ENCODE peak calls at places on chromosome 7, in ten cellular contexts. L, Y, N, D, H, X, R, K, Z and G are unnamed samples. For H3K9me3, the result is how much of the 10 kb centered on the place peaks cover.

GRCh38 chr7:105935250-105935649 is 27.8 kb upstream of the CDHR3 start:
- DNase-seq in N (no peak), Z (no peak), L (no peak), Y (peak), X (no peak), D (no peak), H (no peak), R (no peak), K (peak), G (no peak)

GRCh38 chr7:25073451-25073850 is 51.6 kb downstream of the CYCS start:
- DNase-seq in K (no peak), Z (peak), D (peak), X (no peak), R (peak), L (peak), H (no peak), Y (peak), N (no peak), G (no peak)

GRCh38 chr7:69349291-69349690 is 249.0 kb upstream of the AUTS2 start:
- DNase-seq in Y (no peak), X (no peak), K (no peak), L (no peak), R (no peak), Z (no peak), N (no peak), D (no peak), H (no peak), G (no peak)

GRCh38 chr7:144027070-144027469 is 21.7 kb upstream of the OR2A5 start:
- DNase-seq in H (no peak), D (no peak), Y (no peak), L (peak), R (peak), X (no peak), Z (peak), K (peak), N (no peak), G (no peak)

GRCh38 chr7:138006106-138006505 is 4.2 kb upstream of the CREB3L2 start:
- DNase-seq in L (no peak), X (no peak), R (no peak), H (no peak), Z (no peak), N (no peak), Y (no peak), D (no peak), K (no peak), G (no peak)

GRCh38 chr7:151409555-151410404 is at the start of gene WDR86:
- DNase-seq in X (no peak), K (no peak), N (no peak), L (peak), R (no peak), Y (no peak), D (no peak), Z (peak), H (no peak), G (peak)

GRCh38 chr7:130721486-130722277 is 12.3 kb downstream of the KLF14 start:
- DNase-seq in N (peak), L (peak), Y (peak), X (no peak), R (peak), K (peak), H (peak), D (peak), Z (peak), G (no peak)

GRCh38 chr7:34224259-34224658 is 318.9 kb downstream of the BMPER start:
- DNase-seq in R (no peak), Z (no peak), H (no peak), K (no peak), D (no peak), Y (no peak), L (no peak), X (no peak), N (no peak), G (no peak)

GRCh38 chr7:95999481-95999880 is 227.1 kb downstream of the DYNC1I1 start:
- DNase-seq in L (no peak), N (no peak), H (no peak), Y (no peak), K (no peak), X (no peak), D (no peak), Z (no peak), R (no peak), G (no peak)

GRCh38 chr7:45563804-45564461 is 10.2 kb upstream of the ADCY1 start:
- DNase-seq in X (no peak), H (no peak), N (no peak), K (no peak), R (no peak), Z (no peak), L (no peak), Y (no peak), D (no peak), G (no peak)

GRCh38 chr7:6430271-6430940 is 17.3 kb downstream of the DAGLB start:
- DNase-seq in K (no peak), D (peak), Y (no peak), L (peak), R (no peak), Z (no peak), X (no peak), H (no peak), N (no peak), G (no peak)

GRCh38 chr7:143519411-143520131 is 41.9 kb downstream of the TAS2R41 start:
- DNase-seq in Z (no peak), H (no peak), N (no peak), D (peak), R (peak), Y (no peak), L (peak), K (no peak), X (no peak), G (no peak)

GRCh38 chr7:11252011-11252607 is 278.4 kb downstream of the PHF14 start:
- DNase-seq in X (no peak), N (no peak), D (no peak), R (no peak), K (no peak), H (no peak), Y (no peak), L (no peak), Z (no peak), G (no peak)

GRCh38 chr7:15461576-15461975 is 100.2 kb downstream of the AGMO start:
- DNase-seq in N (no peak), R (peak), H (no peak), Y (no peak), Z (peak), X (no peak), K (no peak), D (peak), L (peak), G (no peak)

GRCh38 chr7:155797262-155798250 is 14.7 kb downstream of the SHH start:
- DNase-seq in Z (no peak), X (no peak), D (no peak), L (no peak), K (no peak), R (no peak), Y (no peak), H (no peak), N (no peak), G (no peak)

GRCh38 chr7:128893251-128894100 is 17.0 kb downstream of the KCP start:
- DNase-seq in Y (no peak), X (no peak), K (peak), D (no peak), L (no peak), R (no peak), N (no peak), H (no peak), Z (no peak), G (no peak)

GRCh38 chr7:106457678-106458077 is 172.9 kb upstream of the NAMPT start:
- DNase-seq in D (no peak), Y (no peak), R (no peak), H (no peak), X (no peak), L (no peak), K (no peak), N (no peak), Z (no peak), G (no peak)

GRCh38 chr7:64521409-64521984 is 41.4 kb downstream of the ZNF680 start:
- DNase-seq in L (no peak), Z (no peak), X (no peak), D (no peak), R (no peak), N (no peak), K (no peak), Y (no peak), H (no peak), G (no peak)
- H3K9me3 ChIP-seq in L (under half), Z (under half), X (under half), D (under half), R (under half), N (under half), K (under half), Y (half or more), H (half or more), G (under half)

GRCh38 chr7:98551541-98552273 is 65.4 kb upstream of the NPTX2 start:
- DNase-seq in R (no peak), H (no peak), X (no peak), K (peak), Y (no peak), N (no peak), Z (peak), L (no peak), D (no peak), G (no peak)
- H3K9me3 ChIP-seq in R (under half), H (under half), X (under half), K (under half), Y (under half), N (under half), Z (under half), L (under half), D (under half), G (under half)

DNA sequence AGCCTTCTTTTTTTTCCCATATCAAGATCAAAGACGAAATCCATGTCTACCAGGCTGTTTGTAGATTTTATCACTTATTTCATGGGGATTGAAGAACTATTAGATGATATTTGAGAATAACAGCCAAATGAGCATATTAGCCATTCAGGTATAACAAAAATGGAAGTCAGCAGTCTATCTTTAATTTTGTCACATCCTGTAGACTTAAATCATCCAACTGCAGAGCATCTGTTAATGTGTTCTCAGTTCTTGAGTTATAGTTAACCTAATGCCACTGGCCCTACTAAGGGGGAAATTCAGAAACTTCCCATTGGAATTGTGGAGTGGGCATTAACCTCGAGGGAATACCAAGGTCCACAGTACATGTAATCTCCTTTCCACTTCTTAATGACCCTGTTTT is 380.1 kb downstream of the CNTNAP2 start:
- DNase-seq in N (no peak), L (no peak), X (no peak), K (no peak), H (no peak), Z (no peak), R (no peak), Y (no peak), D (no peak), G (no peak)
- H3K9me3 ChIP-seq in N (under half), L (under half), X (under half), K (under half), H (under half), Z (under half), R (under half), Y (under half), D (under half), G (under half)

GRCh38 chr7:76356115-76356514 is 2.7 kb downstream of the YWHAG start:
- DNase-seq in Y (no peak), R (no peak), D (no peak), N (no peak), X (no peak), H (no peak), L (no peak), K (no peak), Z (no peak), G (no peak)
- H3K9me3 ChIP-seq in Y (under half), R (under half), D (under half), N (under half), X (under half), H (under half), L (under half), K (under half), Z (under half), G (under half)

DNA sequence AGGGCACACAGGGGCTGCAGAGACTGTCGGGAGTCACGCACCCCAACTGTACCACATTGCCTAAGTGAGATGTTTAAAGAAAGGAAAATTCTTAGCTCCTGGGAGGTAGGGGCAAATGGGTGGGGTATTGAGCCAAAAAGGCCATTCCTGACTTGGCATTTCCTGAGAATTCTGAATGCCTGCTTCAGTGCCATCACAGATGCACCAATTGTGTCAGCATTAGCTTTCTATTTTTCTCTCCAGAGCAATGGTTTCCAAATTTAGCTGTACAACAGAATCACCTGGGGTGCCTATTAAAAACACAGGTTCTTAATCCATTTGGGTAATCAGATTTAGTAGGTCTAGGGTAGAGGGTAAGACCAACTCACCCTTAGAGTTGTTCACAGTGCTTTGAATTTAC is 43.1 kb downstream of the LSMEM1 start:
- DNase-seq in R (no peak), L (no peak), Y (no peak), D (no peak), H (no peak), X (no peak), Z (no peak), K (no peak), N (no peak), G (no peak)
- H3K9me3 ChIP-seq in R (under half), L (under half), Y (under half), D (under half), H (under half), X (under half), Z (under half), K (under half), N (under half), G (under half)

DNA sequence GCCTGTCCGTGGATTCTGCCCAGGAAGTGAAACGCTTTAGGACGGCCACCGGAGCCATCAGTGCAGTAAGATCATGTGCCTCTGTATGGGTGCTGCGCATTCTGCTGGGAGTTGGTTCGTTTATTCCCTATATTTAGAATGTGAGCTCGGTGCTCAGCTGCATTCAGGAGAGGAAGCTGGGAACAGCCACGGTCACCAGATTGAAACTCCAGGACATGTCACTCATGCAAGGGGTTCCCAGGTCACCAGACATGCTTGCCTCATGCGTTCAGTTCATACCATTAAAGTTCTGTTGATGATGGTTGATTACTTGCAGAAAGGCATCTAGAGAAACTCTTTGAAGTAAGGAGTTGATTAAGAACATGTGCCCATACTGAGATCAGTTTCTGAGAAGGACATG is 78.1 kb downstream of the TRRAP start:
- DNase-seq in R (no peak), X (no peak), Y (no peak), K (no peak), H (no peak), D (no peak), N (no peak), Z (no peak), L (no peak), G (no peak)
- H3K9me3 ChIP-seq in R (under half), X (under half), Y (under half), K (under half), H (under half), D (under half), N (under half), Z (under half), L (under half), G (under half)

GRCh38 chr7:258476-259190 is 31.3 kb upstream of the FOXL3 start:
- DNase-seq in L (no peak), N (no peak), K (no peak), X (no peak), R (no peak), D (no peak), H (peak), Y (no peak), Z (no peak), G (no peak)
- H3K9me3 ChIP-seq in L (under half), N (under half), K (under half), X (under half), R (under half), D (under half), H (under half), Y (under half), Z (under half), G (under half)

GRCh38 chr7:14199336-14199735 is 209.9 kb upstream of the ETV1 start:
- DNase-seq in K (no peak), Y (no peak), L (no peak), H (no peak), D (no peak), Z (no peak), R (no peak), X (no peak), N (no peak), G (no peak)
- H3K9me3 ChIP-seq in K (under half), Y (under half), L (under half), H (under half), D (under half), Z (under half), R (under half), X (under half), N (under half), G (under half)

GRCh38 chr7:153902857-153903256 is 149.3 kb upstream of the DPP6 start:
- DNase-seq in Y (no peak), X (no peak), R (no peak), N (no peak), Z (no peak), K (no peak), D (no peak), H (no peak), L (no peak), G (no peak)
- H3K9me3 ChIP-seq in Y (under half), X (under half), R (under half), N (under half), Z (under half), K (under half), D (under half), H (under half), L (under half), G (under half)

GRCh38 chr7:158175779-158176178 is 411.8 kb downstream of the PTPRN2 start:
- DNase-seq in X (no peak), K (no peak), Y (no peak), D (no peak), N (no peak), R (no peak), L (no peak), H (no peak), Z (no peak), G (no peak)
- H3K9me3 ChIP-seq in X (under half), K (under half), Y (under half), D (under half), N (under half), R (under half), L (under half), H (under half), Z (under half), G (under half)